ENCODE peak calls at places on chromosomes 5 and 9, in five cellular contexts. J, C, F, N and M are unnamed samples.

GRCh38 chr5:114237766-114238165 is 124.1 kb upstream of the KCNN2 start:
- DNase-seq in N (no peak), C (no peak), J (no peak), F (peak; percentile 13), M (no peak)

GRCh38 chr5:116486588-116486987 is 88.0 kb downstream of the SEMA6A start:
- DNase-seq in J (no peak), C (no peak), F (no peak), N (no peak), M (no peak)

GRCh38 chr9:30765318-30765717 is 1619.1 kb upstream of the ACO1 start:
- DNase-seq in J (no peak), C (no peak), N (no peak), F (no peak), M (no peak)

GRCh38 chr9:78985084-78985738 is 586.6 kb upstream of the TLE4 start:
- DNase-seq in N (no peak), F (no peak), C (no peak), J (no peak), M (no peak)

GRCh38 chr5:86971034-86971511 is 296.6 kb upstream of the RASA1 start:
- DNase-seq in F (peak; percentile 43), C (no peak), N (peak; percentile 23), J (no peak), M (no peak)

GRCh38 chr9:124363326-124364096 is 51.7 kb downstream of the PSMB7 start:
- DNase-seq in N (no peak), C (no peak), F (no peak), J (no peak), M (no peak)

GRCh38 chr9:5622019-5622418 is 6.9 kb upstream of the RIC1 start:
- DNase-seq in J (no peak), F (no peak), N (no peak), C (no peak), M (no peak)

GRCh38 chr5:90558344-90559192 is at the start of gene ADGRV1:
- DNase-seq in C (no peak), J (peak; percentile 93), N (peak; percentile 90), F (no peak), M (peak; percentile 94)

GRCh38 chr5:180960209-180960608 is 28.4 kb upstream of the BTNL3 start:
- DNase-seq in N (no peak), F (no peak), C (no peak), J (no peak), M (no peak)

GRCh38 chr5:369151-369939 is 47.8 kb downstream of the AHRR start:
- DNase-seq in N (no peak), J (no peak), F (peak; percentile 67), C (no peak), M (no peak)

GRCh38 chr5:144598451-144599068 is 427.9 kb downstream of the KCTD16 start:
- DNase-seq in N (peak; percentile 16), J (no peak), C (no peak), F (no peak), M (no peak)

GRCh38 chr5:93874491-93874890 is 133.1 kb upstream of the POU5F2 start:
- DNase-seq in N (no peak), C (no peak), J (no peak), F (peak; percentile 7), M (no peak)

GRCh38 chr5:9222054-9222738 is 323.7 kb downstream of the SEMA5A start:
- DNase-seq in N (no peak), F (no peak), C (no peak), J (no peak), M (no peak)

GRCh38 chr5:87243161-87243877 is 24.4 kb upstream of the RASA1 start:
- DNase-seq in J (no peak), C (no peak), N (peak; percentile 44), F (peak; percentile 28), M (no peak)

GRCh38 chr5:134982230-134982629 is 14.5 kb downstream of the CATSPER3 start:
- DNase-seq in C (no peak), J (no peak), F (no peak), N (no peak), M (no peak)

GRCh38 chr5:136077046-136077445 is 48.3 kb downstream of the TGFBI start:
- DNase-seq in C (no peak), J (no peak), N (no peak), F (no peak), M (no peak)

GRCh38 chr9:126794441-126794840 is 10.4 kb upstream of the ZBTB43 start:
- DNase-seq in C (no peak), F (no peak), J (no peak), N (no peak), M (no peak)

DNA sequence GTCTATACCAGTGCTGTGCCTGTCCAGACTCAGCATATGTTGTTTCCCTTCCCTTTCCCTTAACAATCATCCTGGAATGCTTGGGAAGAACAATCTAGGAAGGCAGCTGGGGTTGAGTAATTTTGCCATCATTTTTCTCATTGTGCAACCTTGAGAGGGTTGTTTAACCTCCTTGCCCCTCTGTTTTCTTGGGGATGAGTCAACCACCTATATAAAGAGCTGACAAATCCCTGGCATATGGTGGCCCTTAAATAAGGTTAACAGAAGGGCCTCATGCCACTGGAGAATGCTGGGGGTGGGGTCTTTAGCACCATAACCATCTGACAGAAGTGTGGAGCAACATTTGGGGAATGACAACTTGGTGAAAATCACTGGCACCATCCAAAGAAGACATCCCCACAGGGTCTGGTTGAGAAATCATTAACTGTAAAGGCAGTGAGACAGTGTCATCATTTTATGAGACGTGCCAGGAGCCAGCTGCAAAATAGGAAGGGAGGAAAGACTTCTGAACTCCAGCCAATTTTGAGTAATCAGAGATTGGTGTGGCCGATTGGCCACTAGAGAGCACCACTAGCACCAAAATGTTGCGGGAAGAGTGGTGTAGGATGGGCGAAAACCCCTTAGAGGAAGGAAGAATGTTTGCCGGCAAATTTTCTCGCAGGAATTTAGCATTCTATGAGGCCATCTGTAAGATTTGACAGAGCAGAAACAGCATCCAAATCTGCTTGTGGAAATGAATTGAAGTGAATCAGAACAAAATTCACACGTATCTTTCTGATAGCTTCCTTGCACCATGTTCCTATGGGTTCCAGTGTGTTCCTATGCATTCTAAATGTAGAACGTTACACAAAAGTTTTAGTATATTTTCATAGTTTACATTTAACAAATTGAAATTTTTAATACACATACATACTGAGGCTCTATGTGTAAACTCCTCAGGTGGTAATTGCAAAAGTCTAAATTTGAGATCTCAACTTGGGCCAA is 113.8 kb downstream of the MSX2 start:
- DNase-seq in J (no peak), C (peak; percentile 64), F (no peak), N (no peak), M (peak; percentile 6)
- TF ChIP-seq CTCF in J (peak; percentile 32), C (no peak), F (no peak), N (no peak), M (no peak)

GRCh38 chr5:106451998-106452397 is 1218.7 kb downstream of the EFNA5 start:
- DNase-seq in J (no peak), C (no peak), N (no peak), F (peak; percentile 48), M (no peak)

GRCh38 chr5:106454050-106454449 is 1216.7 kb downstream of the EFNA5 start:
- DNase-seq in J (no peak), F (peak; percentile 37), N (no peak), C (no peak), M (no peak)

GRCh38 chr5:106459541-106459940 is 1211.2 kb downstream of the EFNA5 start:
- DNase-seq in F (no peak), J (no peak), N (no peak), C (no peak), M (no peak)

GRCh38 chr5:106454651-106455415 is 1215.9 kb downstream of the EFNA5 start:
- DNase-seq in N (peak; percentile 41), C (no peak), F (peak; percentile 47), J (peak; percentile 28), M (peak; percentile 37)
- TF ChIP-seq CTCF in N (peak; percentile 72), C (no peak), F (peak; percentile 37), J (peak; percentile 57), M (peak; percentile 56)

DNA sequence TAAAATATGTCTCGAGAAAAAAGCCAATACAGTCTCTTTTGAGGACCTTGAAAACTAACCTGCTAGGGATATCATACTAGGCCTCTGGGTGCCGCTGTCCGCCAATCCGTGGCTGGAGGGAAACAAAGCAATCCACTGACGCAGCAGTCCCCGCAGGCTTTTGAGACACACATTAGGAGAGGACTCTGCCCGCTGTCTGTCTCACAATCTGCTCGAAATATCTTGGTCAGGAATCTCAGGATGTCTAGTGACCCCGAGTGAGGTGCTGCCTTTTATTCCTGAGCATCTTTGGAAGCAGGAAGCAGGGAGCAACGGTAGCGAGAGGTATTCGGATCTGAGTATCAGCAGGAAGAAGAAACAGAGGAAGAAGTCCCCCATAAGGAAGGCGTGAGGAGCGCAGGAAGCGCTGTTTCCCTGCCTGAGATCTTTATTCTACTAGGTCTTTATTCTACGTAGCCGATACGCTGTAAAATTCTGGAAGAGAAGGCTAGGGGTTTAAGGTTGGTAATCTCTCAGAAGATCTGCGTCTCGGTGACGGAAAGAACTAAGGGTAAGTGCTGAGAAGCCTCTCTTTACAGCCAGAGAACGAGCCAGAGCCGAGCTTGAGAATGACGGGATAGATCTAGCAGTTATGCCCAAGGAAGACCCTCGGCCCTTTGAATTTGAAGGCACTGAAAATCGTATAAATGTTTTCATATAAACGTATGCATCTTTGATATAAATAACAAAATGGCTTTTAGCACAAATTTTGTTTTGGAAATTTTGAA is 4.0 kb upstream of the PCDHGA1 start:
- DNase-seq in N (no peak), C (no peak), J (peak; percentile 26), F (peak; percentile 79), M (peak; percentile 58)
- TF ChIP-seq CTCF in N (no peak), C (no peak), J (peak; percentile 19), F (peak; percentile 57), M (no peak)

GRCh38 chr9:108196332-108196731 is 659.5 kb downstream of the ACTL7B start:
- DNase-seq in C (no peak), N (no peak), J (no peak), F (no peak), M (no peak)
- TF ChIP-seq CTCF in C (no peak), N (no peak), J (no peak), F (no peak), M (no peak)

DNA sequence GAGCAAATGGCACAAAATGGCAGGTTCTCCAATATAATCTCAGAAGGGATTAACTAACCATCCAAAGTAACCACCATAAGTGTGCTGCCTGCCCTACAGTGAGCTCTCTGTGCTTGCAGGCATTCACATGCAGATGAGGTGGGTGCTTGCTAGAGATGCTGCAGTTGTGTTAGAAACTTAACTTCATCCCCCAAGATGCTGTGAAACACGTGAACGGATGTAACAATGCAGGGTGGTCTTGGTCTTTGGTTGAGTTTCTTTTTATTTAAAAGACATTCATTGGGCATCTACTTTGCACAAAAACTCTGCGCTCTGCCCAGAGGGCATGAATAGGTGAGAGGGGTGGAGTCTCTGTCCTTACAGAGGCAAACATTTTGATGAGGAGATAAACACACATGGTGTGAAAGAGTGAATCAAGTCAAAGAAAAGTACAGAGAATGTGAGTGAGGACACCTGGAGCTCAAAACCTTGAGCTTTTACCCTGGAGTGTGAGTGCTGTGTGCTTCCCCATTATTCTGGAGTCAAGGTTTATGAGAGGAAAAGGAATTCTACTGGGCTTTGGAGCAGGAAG is 143.9 kb upstream of the DAP start:
- DNase-seq in J (no peak), F (no peak), N (no peak), C (no peak), M (no peak)
- TF ChIP-seq CTCF in J (no peak), F (no peak), N (no peak), C (no peak), M (no peak)

DNA sequence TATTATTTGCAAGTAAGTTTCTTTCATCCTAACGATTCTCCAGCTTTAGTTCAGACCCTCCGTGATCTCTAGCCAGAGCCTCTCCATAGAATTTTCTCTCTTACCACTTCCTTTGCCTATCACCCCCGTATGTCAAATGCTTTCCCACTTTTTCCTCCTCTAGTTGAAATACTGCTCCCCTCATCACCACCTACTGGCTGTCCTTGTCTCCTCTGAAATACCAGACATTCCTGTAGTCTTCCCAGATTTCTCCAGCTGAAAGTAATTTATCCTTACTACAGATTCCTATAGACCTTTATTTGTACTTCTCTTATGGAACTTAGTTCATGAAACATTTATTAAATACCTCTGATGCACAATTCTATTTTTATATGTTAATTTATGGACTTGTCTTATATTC is 36.0 kb upstream of the GLIPR2 start:
- DNase-seq in N (no peak), C (no peak), J (no peak), F (no peak), M (no peak)
- TF ChIP-seq CTCF in N (no peak), C (no peak), J (no peak), F (no peak), M (no peak)